ENCODE peak calls at places on chromosomes 11 and 22, in eight cellular contexts. K is NCI-H1092, F is pulmonary artery endothelial cell, B is IMR-90, G is progenitor cell of endocrine pancreas, V is left cardiac atrium, L is GM12865, Q is astrocyte of the spinal cord. C is an unnamed sample.

GRCh38 chr11:116310215-116310614 is 462.6 kb downstream of the BUD13 start:
- DNase-seq in K (no peak), B (peak; percentile 2), V (no peak), G (no peak), F (no peak), L (no peak), Q (peak; percentile 64), C (no peak)

GRCh38 chr11:47705722-47706121 is 9.4 kb downstream of the AGBL2 start:
- DNase-seq in F (no peak), B (no peak), G (no peak), K (no peak), V (no peak), Q (no peak), L (no peak), C (no peak)

GRCh38 chr11:84686726-84687125 is 940.4 kb downstream of the DLG2 start:
- DNase-seq in F (no peak), B (no peak), G (no peak), L (no peak), Q (peak; percentile 12), K (no peak), V (no peak), C (no peak)

GRCh38 chr11:20715464-20715863 is 46.1 kb downstream of the NELL1 start:
- DNase-seq in L (no peak), F (no peak), B (no peak), V (no peak), Q (no peak), G (no peak), K (no peak), C (no peak)

GRCh38 chr11:34449013-34449412 is 10.3 kb downstream of the CAT start:
- DNase-seq in V (no peak), G (no peak), L (peak; percentile 15), K (no peak), B (no peak), F (no peak), Q (peak; percentile 54), C (no peak)

GRCh38 chr22:32695451-32695891 is 106.0 kb upstream of the TIMP3 start:
- DNase-seq in L (no peak), V (no peak), Q (peak; percentile 69), K (no peak), B (peak; percentile 95), F (no peak), G (no peak), C (no peak)

GRCh38 chr11:107496011-107496410 is 38.4 kb upstream of the CWF19L2 start:
- DNase-seq in B (peak; percentile 61), G (no peak), K (no peak), L (no peak), Q (peak; percentile 74), V (no peak), F (peak; percentile 55), C (no peak)

GRCh38 chr11:29432719-29433325 is 584.0 kb downstream of the KCNA4 start:
- DNase-seq in L (peak; percentile 2), K (no peak), V (no peak), F (no peak), B (peak; percentile 6), Q (peak; percentile 26), G (no peak), C (no peak)

GRCh38 chr11:19808076-19808911 is 95.7 kb downstream of the NAV2 start:
- DNase-seq in F (no peak), B (no peak), L (no peak), K (no peak), G (no peak), V (no peak), Q (no peak), C (no peak)

GRCh38 chr22:38213319-38214247 is 11.8 kb downstream of the MAFF start:
- DNase-seq in B (no peak), L (peak; percentile 56), G (no peak), Q (no peak), K (no peak), F (no peak), V (peak; percentile 34), C (no peak)

GRCh38 chr11:82969811-82970210 is 68.3 kb downstream of the DDIAS start:
- DNase-seq in K (no peak), L (peak; percentile 90), Q (no peak), F (no peak), B (no peak), V (no peak), G (no peak), C (no peak)

C was measured in sigmoid colon.